ENCODE peak calls at places on chromosomes 6 and 20, in four cellular contexts. D, M, Z and R are unnamed samples.

GRCh38 chr6:135851442-135852271 is at the start of gene PDE7B:
- DNase-seq in D (peak), Z (peak), M (peak), R (peak)

GRCh38 chr20:49344975-49345374 is 67.1 kb upstream of the ZNFX1 start:
- DNase-seq in M (peak), D (peak), Z (peak), R (no peak)

GRCh38 chr20:48986899-48987298 is 59.2 kb upstream of the CSE1L start:
- DNase-seq in M (no peak), Z (peak), D (peak), R (no peak)

GRCh38 chr6:121652726-121653623 is 217.5 kb downstream of the GJA1 start:
- DNase-seq in Z (no peak), D (peak), M (peak), R (no peak)

GRCh38 chr6:161486326-161486725 is 212.5 kb upstream of the AGPAT4 start:
- DNase-seq in D (peak), Z (peak), M (peak), R (no peak)

GRCh38 chr6:111087871-111088667 is 766 bp downstream of the SLC16A10 start:
- DNase-seq in M (peak), Z (peak), D (peak), R (no peak)

GRCh38 chr6:158836625-158837311 is 17.6 kb upstream of the EZR start:
- DNase-seq in M (no peak), D (no peak), Z (no peak), R (no peak)

GRCh38 chr6:5684320-5684719 is 322.4 kb downstream of the NRN1 start:
- DNase-seq in M (peak), D (peak), Z (no peak), R (no peak)

GRCh38 chr20:63441777-63442493 is 30.5 kb downstream of the KCNQ2 start:
- DNase-seq in M (peak), Z (peak), D (peak), R (no peak)